ENCODE peak calls at places on chromosome 5, in eight cellular contexts. P is CD8-positive, alpha-beta T cell; K is NB4; Y is NAMALWA; Z is activated CD4-positive, CD25-positive, alpha-beta regulatory T cell; S is esophagus squamous epithelium; A is GM23248; O is SW 1271. L is an unnamed sample.

GRCh38 chr5:1012316-1012841 is 3.8 kb downstream of the NKD2 start:
- DNase-seq in Z (no peak), P (no peak), O (no peak), A (no peak), S (no peak), K (no peak), Y (no peak), L (no peak)

GRCh38 chr5:13660072-13660471 is 284.4 kb downstream of the DNAH5 start:
- DNase-seq in P (no peak), O (no peak), A (peak; percentile 15), K (peak; percentile 12), Z (no peak), Y (no peak), S (no peak), L (no peak)

GRCh38 chr5:72693546-72693945 is 122.9 kb upstream of the TNPO1 start:
- DNase-seq in P (no peak), Y (no peak), A (no peak), O (no peak), K (no peak), S (no peak), Z (no peak), L (no peak)

GRCh38 chr5:9239071-9239470 is 306.8 kb downstream of the SEMA5A start:
- DNase-seq in S (no peak), Y (no peak), K (no peak), P (no peak), O (no peak), Z (no peak), A (peak; percentile 71), L (no peak)

GRCh38 chr5:80238778-80239679 is 16.8 kb downstream of the SERINC5 start:
- DNase-seq in K (no peak), P (no peak), Z (no peak), Y (peak; percentile 65), A (peak; percentile 68), O (no peak), S (no peak), L (no peak)

GRCh38 chr5:1255081-1255561 is 29.9 kb downstream of the SLC6A18 start:
- DNase-seq in S (no peak), Z (no peak), O (no peak), A (no peak), Y (no peak), K (no peak), P (peak; percentile 57), L (no peak)

GRCh38 chr5:94693845-94694370 is 75.4 kb downstream of the SLF1 start:
- DNase-seq in P (no peak), Y (no peak), O (no peak), K (no peak), Z (no peak), A (no peak), S (no peak), L (no peak)

GRCh38 chr5:148416921-148417320 is 33.2 kb downstream of the FBXO38 start:
- DNase-seq in S (no peak), A (peak; percentile 86), P (no peak), K (no peak), Y (no peak), Z (no peak), O (no peak), L (no peak)